ENCODE peak calls at places on chromosomes 6 and 20, in four cellular contexts. A, B, L and R are unnamed samples.
A peak's percentile ranks its signal among the peaks of the same experiment; 100 is the strongest.

GRCh38 chr6:52325695-52326471 is 36.1 kb upstream of the PAQR8 start:
- DNase-seq in L (peak; percentile 77), B (no peak), A (peak; percentile 19), R (no peak)

GRCh38 chr6:157346371-157346770 is 23.1 kb upstream of the TMEM242 start:
- DNase-seq in L (no peak), B (no peak), A (no peak), R (no peak)

GRCh38 chr20:5080384-5080877 is 39.3 kb downstream of the PCNA start:
- DNase-seq in B (peak; percentile 85), A (no peak), L (no peak), R (no peak)

GRCh38 chr6:130421567-130421966 is 55.8 kb downstream of the TMEM200A start:
- DNase-seq in A (no peak), B (no peak), L (no peak), R (no peak)

GRCh38 chr6:41694815-41695536 is 40.4 kb downstream of the TFEB start:
- DNase-seq in B (peak; percentile 44), L (no peak), A (no peak), R (no peak)

GRCh38 chr6:90654806-90655205 is 67.9 kb upstream of the MAP3K7 start:
- DNase-seq in L (no peak), B (no peak), A (no peak), R (no peak)

GRCh38 chr6:158269657-158270056 is 42.6 kb upstream of the TULP4 start:
- DNase-seq in L (no peak), B (no peak), A (no peak), R (no peak)

GRCh38 chr6:166716910-166717617 is 90.0 kb upstream of the RPS6KA2 start:
- DNase-seq in B (no peak), A (no peak), L (peak; percentile 37), R (no peak)

GRCh38 chr20:62020935-62021701 is 44.6 kb downstream of the TAF4 start:
- DNase-seq in A (no peak), L (peak; percentile 63), B (no peak), R (no peak)

GRCh38 chr6:5100806-5101205 is 15.7 kb downstream of the PPP1R3G start:
- DNase-seq in L (no peak), B (no peak), A (no peak), R (no peak)

GRCh38 chr6:117544725-117545124 is 57.6 kb downstream of the GOPC start:
- DNase-seq in B (no peak), A (no peak), L (no peak), R (no peak)

GRCh38 chr6:56699066-56699654 is 56.5 kb upstream of the DST start:
- DNase-seq in B (peak; percentile 88), L (peak; percentile 30), A (no peak), R (peak; percentile 55)

GRCh38 chr6:44664716-44665115 is 277.2 kb downstream of the CDC5L start:
- DNase-seq in A (no peak), B (no peak), L (peak; percentile 68), R (peak; percentile 47)

GRCh38 chr6:16149305-16149704 is 20.4 kb downstream of the MYLIP start:
- DNase-seq in A (no peak), B (no peak), L (no peak), R (no peak)

GRCh38 chr6:158040051-158040803 is 58.6 kb downstream of the SYNJ2 start:
- DNase-seq in B (no peak), A (no peak), L (peak; percentile 61), R (peak; percentile 40)

GRCh38 chr20:46308258-46309157 is at the start of gene CDH22:
- DNase-seq in L (peak; percentile 81), B (peak; percentile 21), A (peak; percentile 78), R (peak; percentile 79)

GRCh38 chr6:169751242-169752073 is at the start of the genes DYNLT2 and ERMARD:
- DNase-seq in L (peak; percentile 98), B (peak; percentile 91), A (peak; percentile 94), R (peak; percentile 99)

GRCh38 chr20:6104493-6105188 is 18.2 kb downstream of the FERMT1 start:
- DNase-seq in A (no peak), B (no peak), L (no peak), R (no peak)

GRCh38 chr20:63520939-63521601 is 505 bp downstream of the PPDPF start:
- DNase-seq in B (peak; percentile 77), L (peak; percentile 91), A (peak; percentile 69), R (peak; percentile 61)

GRCh38 chr20:32139947-32140346 is 30.4 kb downstream of the TM9SF4 start:
- DNase-seq in L (no peak), B (no peak), A (no peak), R (no peak)

GRCh38 chr20:17896771-17897369 is 71.7 kb downstream of the SNX5 start:
- DNase-seq in B (no peak), L (peak; percentile 52), A (no peak), R (no peak)

GRCh38 chr6:5151955-5152401 is 66.8 kb downstream of the PPP1R3G start:
- DNase-seq in A (no peak), B (peak; percentile 46), L (no peak), R (no peak)

GRCh38 chr6:138821519-138821918 is 25.6 kb downstream of the ECT2L start:
- DNase-seq in A (no peak), B (no peak), L (no peak), R (peak; percentile 92)

GRCh38 chr6:12419626-12420272 is 129.6 kb downstream of the EDN1 start:
- DNase-seq in L (no peak), A (no peak), B (no peak), R (no peak)

GRCh38 chr20:63381781-63382431 is 20.8 kb upstream of the CHRNA4 start:
- DNase-seq in B (no peak), A (peak; percentile 85), L (peak; percentile 69), R (peak; percentile 2)

GRCh38 chr6:129419324-129419723 is 290.7 kb downstream of the ARHGAP18 start:
- DNase-seq in B (no peak), L (no peak), A (no peak), R (no peak)

GRCh38 chr6:14804001-14804401 is 441.9 kb upstream of the JARID2 start:
- DNase-seq in L (no peak), A (no peak), B (peak; percentile 72), R (peak; percentile 78)

GRCh38 chr6:1481326-1481725 is 92.0 kb downstream of the FOXF2 start:
- DNase-seq in L (no peak), A (no peak), B (no peak), R (no peak)

GRCh38 chr20:60048634-60049578 is 90.7 kb downstream of the CDH26 start:
- DNase-seq in A (no peak), L (no peak), B (no peak), R (no peak)

GRCh38 chr6:13712485-13712990 is 903 bp upstream of the RANBP9 start:
- DNase-seq in L (peak; percentile 33), B (peak; percentile 73), A (no peak), R (no peak)

GRCh38 chr6:2245954-2246863 is 804 bp upstream of the GMDS start:
- DNase-seq in L (peak; percentile 77), B (peak; percentile 45), A (no peak), R (peak; percentile 99)

GRCh38 chr6:151069641-151070040 is 170.1 kb upstream of the AKAP12 start:
- DNase-seq in B (no peak), A (no peak), L (no peak), R (no peak)

GRCh38 chr6:138817799-138818198 is 21.9 kb downstream of the ECT2L start:
- DNase-seq in L (peak; percentile 91), B (no peak), A (peak; percentile 4), R (peak; percentile 89)

GRCh38 chr6:89589297-89590074 is 49.1 kb downstream of the LYRM2 start:
- DNase-seq in L (no peak), B (no peak), A (no peak), R (peak; percentile 78)

GRCh38 chr20:59825944-59826759 is 107.3 kb downstream of the SYCP2 start:
- DNase-seq in A (no peak), L (no peak), B (no peak), R (peak; percentile 48)